ENCODE peak calls at places on chromosome 7, in eight cellular contexts. Q is activated effector memory CD4-positive, alpha-beta T cell treated with anti-CD3 and anti-CD28 coated beads, Interleukin-2, amount 50 U/mL, for 16 hours; H is fibroblast of mammary gland; S is lower leg skin; R is epithelial cell of esophagus; O is EL; J is AG20443; Z is osteocyte. F is an unnamed sample.

GRCh38 chr7:36115448-36116321 is 37.4 kb upstream of the EEPD1 start:
- DNase-seq in H (peak; percentile 98), J (peak; percentile 90), S (peak; percentile 81), Q (peak; percentile 91), O (peak; percentile 99), Z (peak; percentile 92), R (peak; percentile 98), F (no peak)

GRCh38 chr7:84422790-84423189 is 228.2 kb upstream of the SEMA3A start:
- DNase-seq in Z (no peak), H (peak; percentile 37), S (no peak), Q (no peak), J (no peak), R (peak; percentile 56), O (no peak), F (no peak)

GRCh38 chr7:156458011-156458410 is 182.6 kb upstream of the RNF32 start:
- DNase-seq in Z (no peak), S (no peak), R (no peak), J (no peak), O (no peak), Q (no peak), H (no peak), F (peak; percentile 59)

GRCh38 chr7:35781200-35781701 is 19.6 kb upstream of the SEPTIN7 start:
- DNase-seq in J (no peak), R (no peak), O (no peak), Z (no peak), H (peak; percentile 19), Q (no peak), S (no peak), F (no peak)

GRCh38 chr7:147171013-147171391 is 1054.4 kb downstream of the CNTNAP2 start:
- DNase-seq in R (no peak), H (no peak), S (no peak), Q (no peak), J (no peak), Z (no peak), O (no peak), F (no peak)

GRCh38 chr7:33842141-33842540 is 63.2 kb upstream of the BMPER start:
- DNase-seq in H (no peak), Z (no peak), J (no peak), O (no peak), S (no peak), R (no peak), Q (no peak), F (no peak)

GRCh38 chr7:132049462-132050304 is 493.3 kb upstream of the PODXL start:
- DNase-seq in R (peak; percentile 52), Q (peak; percentile 64), O (peak; percentile 38), J (peak; percentile 47), S (no peak), H (peak; percentile 31), Z (no peak), F (no peak)

GRCh38 chr7:152747224-152747623 is 12.3 kb upstream of the ACTR3B start:
- DNase-seq in J (no peak), Z (no peak), R (no peak), S (no peak), O (no peak), Q (no peak), H (no peak), F (no peak)

GRCh38 chr7:157412021-157412443 is 75.2 kb downstream of the DNAJB6 start:
- DNase-seq in Z (no peak), O (peak; percentile 90), S (no peak), H (peak; percentile 95), J (peak; percentile 78), R (peak; percentile 86), Q (peak; percentile 86), F (peak; percentile 61)

GRCh38 chr7:129315916-129316315 is 91.1 kb downstream of the AHCYL2 start:
- DNase-seq in S (no peak), H (no peak), R (no peak), O (no peak), J (no peak), Z (no peak), Q (no peak), F (no peak)